ENCODE peak calls at places on chromosomes 4 and X, in six cellular contexts. C, E, H, L, K and D are unnamed samples.

GRCh38 chrX:153474718-153475117 is 4.3 kb upstream of the HAUS7 start:
- DNase-seq in E (peak; percentile 20), K (no peak), L (peak; percentile 47), C (peak; percentile 12), H (peak; percentile 47), D (peak; percentile 54)

GRCh38 chrX:86714441-86714840 is 566.2 kb downstream of the DACH2 start:
- DNase-seq in E (no peak), K (no peak), H (no peak), L (no peak), C (no peak), D (no peak)

GRCh38 chr4:170124391-170124790 is 34.6 kb upstream of the AADAT start:
- DNase-seq in C (no peak), E (no peak), K (no peak), H (no peak), L (no peak), D (no peak)

GRCh38 chr4:184621518-184621917 is 27.7 kb downstream of the CASP3 start:
- DNase-seq in E (no peak), L (no peak), H (no peak), C (no peak), K (no peak), D (no peak)

GRCh38 chr4:118224239-118224829 is 128.5 kb downstream of the PRSS12 start:
- DNase-seq in H (peak; percentile 37), C (peak; percentile 6), L (peak; percentile 49), E (no peak), K (no peak), D (peak; percentile 12)

GRCh38 chr4:87985887-87986200 is 10.3 kb downstream of the SPP1 start:
- DNase-seq in K (no peak), E (no peak), L (no peak), H (no peak), C (no peak), D (no peak)

GRCh38 chrX:34655496-34656258 is 1.4 kb downstream of the TMEM47 start:
- DNase-seq in E (no peak), K (no peak), C (no peak), L (no peak), H (no peak), D (no peak)

GRCh38 chrX:106286053-106286650 is 118.0 kb downstream of the PWWP3B start:
- DNase-seq in H (no peak), L (no peak), C (no peak), E (no peak), K (no peak), D (no peak)